ENCODE peak calls at places on chromosomes 12 and 14, in five cellular contexts. G is thoracic aorta, P is retinal pigment epithelial cell, M is heart right ventricle, J is Calu3. B is an unnamed sample.

GRCh38 chr14:104215706-104216334 is 77.4 kb downstream of the KIF26A start:
- DNase-seq in G (no peak), M (peak), P (no peak), J (no peak), B (no peak)

GRCh38 chr12:113535100-113535499 is 63.4 kb upstream of the LHX5 start:
- DNase-seq in J (no peak), G (no peak), M (no peak), P (no peak), B (no peak)

GRCh38 chr12:100988278-100988625 is 193.7 kb downstream of the ANO4 start:
- DNase-seq in J (no peak), G (no peak), P (no peak), M (no peak), B (no peak)

GRCh38 chr14:95044463-95045254 is 112.7 kb downstream of the DICER1 start:
- DNase-seq in G (no peak), J (no peak), P (no peak), M (no peak), B (no peak)

GRCh38 chr12:87812030-87812429 is 217.2 kb downstream of the C12orf50 start:
- DNase-seq in M (no peak), J (peak), G (no peak), P (no peak), B (no peak)

GRCh38 chr12:63844391-63845341 is at the start of gene SRGAP1:
- DNase-seq in J (peak), P (no peak), M (peak), G (peak), B (peak)

GRCh38 chr14:51648296-51648695 is 3.4 kb upstream of the FRMD6 start:
- DNase-seq in M (no peak), P (no peak), J (no peak), G (no peak), B (no peak)

GRCh38 chr14:65321370-65321875 is 91.1 kb upstream of the FUT8 start:
- DNase-seq in P (no peak), J (no peak), G (no peak), M (no peak), B (no peak)

GRCh38 chr12:19144287-19144686 is 14.8 kb downstream of the PLEKHA5 start:
- DNase-seq in J (no peak), G (no peak), P (no peak), M (no peak), B (no peak)

GRCh38 chr12:47964102-47964723 is 817 bp downstream of the TMEM106C start:
- DNase-seq in P (peak), J (no peak), G (peak), M (no peak), B (no peak)

GRCh38 chr12:131833896-131834641 is 5.9 kb downstream of the MMP17 start:
- DNase-seq in M (no peak), P (no peak), G (no peak), J (no peak), B (no peak)

GRCh38 chr12:76927170-76927784 is 48.5 kb upstream of the CSRP2 start:
- DNase-seq in J (peak), M (peak), P (no peak), G (no peak), B (no peak)

GRCh38 chr12:43151406-43152080 is 400.5 kb downstream of the ADAMTS20 start:
- DNase-seq in P (no peak), G (no peak), J (no peak), M (no peak), B (no peak)

GRCh38 chr12:43847427-43847826 is 11.5 kb downstream of the TMEM117 start:
- DNase-seq in J (no peak), P (peak), G (no peak), M (no peak), B (peak)

GRCh38 chr12:64633186-64633939 is 23.1 kb downstream of the RASSF3 start:
- DNase-seq in P (no peak), J (no peak), G (no peak), M (no peak), B (no peak)

GRCh38 chr12:92621312-92621711 is 81.5 kb upstream of the PLEKHG7 start:
- DNase-seq in M (no peak), G (no peak), J (no peak), P (no peak), B (no peak)

GRCh38 chr12:88958961-88959360 is 378.7 kb upstream of the KITLG start:
- DNase-seq in P (no peak), G (no peak), M (no peak), J (no peak), B (no peak)

GRCh38 chr12:19125325-19125724 is 4.2 kb upstream of the PLEKHA5 start:
- DNase-seq in J (no peak), P (no peak), M (no peak), G (no peak), B (peak)

GRCh38 chr12:16939871-16940306 is 333.9 kb upstream of the LMO3 start:
- DNase-seq in P (peak), J (peak), M (no peak), G (no peak), B (peak)

GRCh38 chr14:22456986-22457594 is 131.9 kb downstream of the DAD1 start:
- DNase-seq in P (no peak), M (no peak), G (no peak), J (no peak), B (no peak)

GRCh38 chr12:1044697-1045096 is 53.7 kb downstream of the ERC1 start:
- DNase-seq in M (no peak), J (no peak), P (peak), G (no peak), B (peak)

GRCh38 chr12:54413284-54414190 is 5.5 kb downstream of the ITGA5 start:
- DNase-seq in M (peak), J (no peak), G (no peak), P (no peak), B (no peak)

GRCh38 chr14:68840454-68840853 is 47.6 kb upstream of the ZFP36L1 start:
- DNase-seq in J (no peak), P (no peak), M (no peak), G (no peak), B (no peak)

GRCh38 chr12:75783093-75783877 is 248.3 kb downstream of the PHLDA1 start:
- DNase-seq in G (no peak), J (no peak), P (no peak), M (peak), B (no peak)

GRCh38 chr12:88453323-88453722 is 126.9 kb downstream of the KITLG start:
- DNase-seq in G (no peak), M (no peak), P (peak), J (no peak), B (no peak)

GRCh38 chr12:614727-615060 is 48.6 kb downstream of the NINJ2 start:
- DNase-seq in M (no peak), P (no peak), G (no peak), J (no peak), B (no peak)

GRCh38 chr12:47725091-47725772 is at the start of gene ENDOU:
- DNase-seq in G (no peak), M (no peak), J (no peak), P (no peak), B (peak)

GRCh38 chr14:22607291-22607690 is 9.2 kb downstream of the ABHD4 start:
- DNase-seq in P (no peak), M (no peak), G (no peak), J (no peak), B (no peak)

GRCh38 chr12:69966839-69967238 is 141.8 kb downstream of the MYRFL start:
- DNase-seq in M (no peak), G (no peak), P (no peak), J (no peak), B (peak)

GRCh38 chr12:69977991-69978390 is 153.0 kb downstream of the MYRFL start:
- DNase-seq in J (no peak), P (no peak), M (no peak), G (no peak), B (no peak)

GRCh38 chr12:69969011-69969410 is 144.0 kb downstream of the MYRFL start:
- DNase-seq in M (no peak), J (no peak), P (no peak), G (no peak), B (no peak)

GRCh38 chr12:69966409-69966808 is 141.4 kb downstream of the MYRFL start:
- DNase-seq in P (no peak), G (no peak), J (no peak), M (peak), B (peak)

DNA sequence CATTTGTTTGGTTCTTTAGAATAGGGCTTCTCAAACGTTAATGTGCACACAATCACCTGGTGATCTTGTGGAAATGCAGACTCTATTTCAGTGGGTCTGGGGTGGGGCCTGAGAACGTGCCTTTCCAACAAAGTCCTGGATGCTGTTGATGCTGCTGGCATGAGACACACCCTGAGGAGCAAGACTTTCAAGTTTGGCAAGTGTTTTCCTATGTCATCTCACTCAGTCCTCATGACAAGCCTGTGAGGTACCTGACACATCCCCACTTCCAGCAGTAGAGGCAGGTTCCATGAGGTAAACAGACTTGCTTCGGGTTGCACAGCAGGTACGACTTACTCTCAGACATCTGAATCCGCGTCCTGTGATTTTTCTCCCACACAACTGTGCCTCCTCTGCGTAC is 147.1 kb downstream of the MYRFL start:
- DNase-seq in G (no peak), J (no peak), P (no peak), M (no peak), B (no peak)
- TF ChIP-seq CTCF in G (no peak), J (no peak), P (no peak), M (no peak), B (no peak)

GRCh38 chr12:30134229-30134628 is 350.5 kb upstream of the TMTC1 start:
- DNase-seq in G (no peak), M (no peak), J (no peak), P (no peak), B (no peak)
- TF ChIP-seq CTCF in G (no peak), M (no peak), J (peak), P (no peak), B (no peak)

GRCh38 chr14:94005324-94005723 is 8.2 kb downstream of the CCDC197 start:
- DNase-seq in J (no peak), G (no peak), M (no peak), P (no peak), B (no peak)
- TF ChIP-seq CTCF in J (peak), G (peak), M (no peak), P (peak), B (no peak)

GRCh38 chr12:103326190-103326589 is 169.6 kb downstream of the C12orf42 start:
- DNase-seq in G (no peak), M (no peak), J (no peak), P (no peak), B (peak)
- TF ChIP-seq CTCF in G (no peak), M (no peak), J (no peak), P (no peak), B (no peak)

GRCh38 chr14:92513966-92514843 is 624 bp downstream of the RIN3 start:
- DNase-seq in J (peak), G (no peak), M (no peak), P (no peak), B (peak)

GRCh38 chr14:92511472-92512247 is 1.9 kb upstream of the RIN3 start:
- DNase-seq in P (peak), J (peak), M (no peak), G (no peak), B (peak)

GRCh38 chr14:92512807-92513203 is 776 bp upstream of the RIN3 start:
- DNase-seq in P (no peak), M (no peak), J (no peak), G (no peak), B (no peak)

GRCh38 chr14:92513204-92513965 is at the start of gene RIN3:
- DNase-seq in G (no peak), P (no peak), M (peak), J (peak), B (peak)

DNA sequence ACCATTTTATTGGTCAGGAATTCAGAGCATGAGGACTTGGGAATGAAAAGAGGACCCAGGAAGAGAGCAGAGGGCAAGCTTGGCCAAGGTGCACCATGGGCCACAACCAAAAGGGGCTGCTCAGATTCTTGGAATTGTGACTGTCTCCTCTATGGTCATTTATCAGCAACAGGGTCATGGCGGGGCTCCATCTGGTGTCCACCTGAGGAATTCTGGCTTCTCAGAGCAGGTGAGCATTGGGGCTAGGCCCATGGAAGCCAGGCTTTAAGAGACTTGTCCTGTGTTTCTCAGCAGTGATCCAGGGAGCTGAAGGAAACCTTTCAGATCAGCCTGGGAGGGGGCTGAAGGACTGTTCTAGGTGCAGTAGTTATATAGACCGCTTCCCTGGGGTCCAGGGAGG is 2.6 kb upstream of the RIN3 start:
- DNase-seq in P (no peak), G (no peak), M (no peak), J (no peak), B (peak)
- TF ChIP-seq CTCF in P (no peak), G (no peak), M (no peak), J (no peak), B (no peak)

GRCh38 chr14:58107947-58108552 is 44.0 kb downstream of the ARMH4 start:
- DNase-seq in P (peak), G (no peak), M (no peak), J (peak), B (peak)
- TF ChIP-seq CTCF in P (peak), G (peak), M (peak), J (peak), B (peak)

DNA sequence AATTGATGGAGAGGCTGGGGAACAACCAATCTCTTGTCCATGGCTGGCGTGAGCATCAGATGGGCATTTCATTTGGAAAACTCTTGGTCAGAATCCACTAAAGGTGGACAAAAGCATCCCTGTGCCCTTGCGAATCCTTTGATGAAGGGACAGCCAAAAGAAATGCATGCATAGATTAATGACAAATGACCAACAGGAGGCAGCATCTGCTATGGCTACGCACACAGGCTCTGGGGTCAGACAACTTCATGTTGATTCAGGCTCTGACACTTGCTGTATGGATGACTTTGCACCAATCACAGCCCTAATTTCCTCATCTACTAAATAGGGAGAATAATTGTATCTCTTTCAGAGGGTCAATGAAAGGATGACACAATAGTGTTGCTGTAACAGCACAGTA is 117.5 kb downstream of the ASCL4 start:
- DNase-seq in G (no peak), M (no peak), P (no peak), J (no peak), B (no peak)
- TF ChIP-seq CTCF in G (no peak), M (no peak), P (peak), J (peak), B (no peak)

B was measured in RWPE1.